ENCODE peak calls at places on chromosomes 6 and 20, in four cellular contexts. One of them, this sample, is unnamed.

GRCh38 chr6:108745664-108746336 is 102.4 kb upstream of the ARMC2 start:
- DNase-seq in CD8-positive, alpha-beta T cell: no peak
- DNase-seq in left ventricle myocardium inferior: no peak
- DNase-seq in breast epithelium: no peak
- DNase-seq in this sample: no peak

GRCh38 chr20:33846291-33846916 is 35.3 kb downstream of the CHMP4B start:
- DNase-seq in CD8-positive, alpha-beta T cell: no peak
- DNase-seq in left ventricle myocardium inferior: peak
- DNase-seq in breast epithelium: no peak
- DNase-seq in this sample: no peak

GRCh38 chr6:159134701-159135364 is 34.4 kb upstream of the FNDC1 start:
- DNase-seq in CD8-positive, alpha-beta T cell: peak
- DNase-seq in left ventricle myocardium inferior: peak
- DNase-seq in breast epithelium: peak
- DNase-seq in this sample: peak

GRCh38 chr6:86079938-86080337 is 437.3 kb upstream of the SYNCRIP start:
- DNase-seq in CD8-positive, alpha-beta T cell: no peak
- DNase-seq in left ventricle myocardium inferior: no peak
- DNase-seq in breast epithelium: no peak
- DNase-seq in this sample: no peak

GRCh38 chr6:30964075-30964474 is 19.4 kb upstream of the MUC21 start:
- DNase-seq in CD8-positive, alpha-beta T cell: no peak
- DNase-seq in left ventricle myocardium inferior: no peak
- DNase-seq in breast epithelium: no peak
- DNase-seq in this sample: no peak

GRCh38 chr6:166333172-166333995 is 9.0 kb downstream of the SFT2D1 start:
- DNase-seq in CD8-positive, alpha-beta T cell: no peak
- DNase-seq in left ventricle myocardium inferior: no peak
- DNase-seq in breast epithelium: no peak
- DNase-seq in this sample: no peak

GRCh38 chr6:92779758-92780157 is 639.6 kb downstream of the EPHA7 start:
- DNase-seq in CD8-positive, alpha-beta T cell: no peak
- DNase-seq in left ventricle myocardium inferior: no peak
- DNase-seq in breast epithelium: no peak
- DNase-seq in this sample: no peak

GRCh38 chr20:59748555-59749292 is 144.4 kb downstream of the PHACTR3 start:
- DNase-seq in CD8-positive, alpha-beta T cell: no peak
- DNase-seq in left ventricle myocardium inferior: no peak
- DNase-seq in breast epithelium: peak
- DNase-seq in this sample: no peak

GRCh38 chr6:75930954-75931689 is 141.3 kb downstream of the IMPG1 start:
- DNase-seq in CD8-positive, alpha-beta T cell: no peak
- DNase-seq in left ventricle myocardium inferior: no peak
- DNase-seq in breast epithelium: no peak
- DNase-seq in this sample: no peak

GRCh38 chr6:24663198-24663597 is 3.5 kb downstream of the TDP2 start:
- DNase-seq in CD8-positive, alpha-beta T cell: no peak
- DNase-seq in left ventricle myocardium inferior: no peak
- DNase-seq in breast epithelium: no peak
- DNase-seq in this sample: no peak

GRCh38 chr6:36914227-36914794 is 28.6 kb downstream of the C6orf89 start:
- DNase-seq in CD8-positive, alpha-beta T cell: no peak
- DNase-seq in left ventricle myocardium inferior: no peak
- DNase-seq in breast epithelium: peak
- DNase-seq in this sample: no peak

GRCh38 chr6:29827579-29828470 is at the start of gene HLA-G:
- DNase-seq in CD8-positive, alpha-beta T cell: no peak
- DNase-seq in left ventricle myocardium inferior: no peak
- DNase-seq in breast epithelium: no peak
- DNase-seq in this sample: no peak

GRCh38 chr6:14757014-14757413 is 488.9 kb upstream of the JARID2 start:
- DNase-seq in CD8-positive, alpha-beta T cell: no peak
- DNase-seq in left ventricle myocardium inferior: no peak
- DNase-seq in breast epithelium: no peak
- DNase-seq in this sample: no peak

GRCh38 chr6:11608600-11609323 is 71.2 kb downstream of the TMEM170B start:
- DNase-seq in CD8-positive, alpha-beta T cell: no peak
- DNase-seq in left ventricle myocardium inferior: no peak
- DNase-seq in breast epithelium: no peak
- DNase-seq in this sample: no peak
- H3K27ac ChIP-seq in CD8-positive, alpha-beta T cell: no peak
- H3K27ac ChIP-seq in left ventricle myocardium inferior: peak
- H3K27ac ChIP-seq in breast epithelium: peak
- H3K27ac ChIP-seq in this sample: no peak

GRCh38 chr20:63167026-63167917 is 48.7 kb downstream of the YTHDF1 start:
- DNase-seq in CD8-positive, alpha-beta T cell: no peak
- DNase-seq in left ventricle myocardium inferior: no peak
- DNase-seq in breast epithelium: no peak
- DNase-seq in this sample: no peak
- H3K27ac ChIP-seq in CD8-positive, alpha-beta T cell: no peak
- H3K27ac ChIP-seq in left ventricle myocardium inferior: no peak
- H3K27ac ChIP-seq in breast epithelium: no peak
- H3K27ac ChIP-seq in this sample: no peak

GRCh38 chr20:869606-870005 is 36.1 kb downstream of the FAM110A start:
- DNase-seq in CD8-positive, alpha-beta T cell: no peak
- DNase-seq in left ventricle myocardium inferior: no peak
- DNase-seq in breast epithelium: no peak
- DNase-seq in this sample: no peak
- H3K27ac ChIP-seq in CD8-positive, alpha-beta T cell: no peak
- H3K27ac ChIP-seq in left ventricle myocardium inferior: no peak
- H3K27ac ChIP-seq in breast epithelium: no peak
- H3K27ac ChIP-seq in this sample: no peak

DNA sequence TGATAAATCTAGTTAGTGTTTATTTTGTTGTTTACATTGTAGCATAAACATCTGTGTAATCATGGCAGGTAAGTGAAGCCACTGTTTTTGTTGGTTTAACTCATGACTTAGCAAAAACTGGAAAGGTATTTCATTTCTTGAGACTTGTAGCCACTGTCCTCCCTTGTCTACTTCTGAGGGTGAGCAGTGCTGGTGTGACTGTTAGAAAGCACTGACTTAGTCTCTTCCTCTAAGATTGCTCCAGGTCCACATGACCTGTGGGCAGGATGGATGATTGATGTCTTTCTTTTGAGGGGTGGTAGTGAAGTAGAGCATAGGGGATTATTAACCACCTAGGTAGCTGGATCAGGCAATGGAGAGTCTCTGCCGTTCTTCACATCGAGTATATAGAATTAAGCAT is 203.8 kb downstream of the ARID1B start:
- DNase-seq in CD8-positive, alpha-beta T cell: no peak
- DNase-seq in left ventricle myocardium inferior: no peak
- DNase-seq in breast epithelium: no peak
- DNase-seq in this sample: no peak
- H3K27ac ChIP-seq in CD8-positive, alpha-beta T cell: no peak
- H3K27ac ChIP-seq in left ventricle myocardium inferior: no peak
- H3K27ac ChIP-seq in breast epithelium: peak
- H3K27ac ChIP-seq in this sample: no peak

DNA sequence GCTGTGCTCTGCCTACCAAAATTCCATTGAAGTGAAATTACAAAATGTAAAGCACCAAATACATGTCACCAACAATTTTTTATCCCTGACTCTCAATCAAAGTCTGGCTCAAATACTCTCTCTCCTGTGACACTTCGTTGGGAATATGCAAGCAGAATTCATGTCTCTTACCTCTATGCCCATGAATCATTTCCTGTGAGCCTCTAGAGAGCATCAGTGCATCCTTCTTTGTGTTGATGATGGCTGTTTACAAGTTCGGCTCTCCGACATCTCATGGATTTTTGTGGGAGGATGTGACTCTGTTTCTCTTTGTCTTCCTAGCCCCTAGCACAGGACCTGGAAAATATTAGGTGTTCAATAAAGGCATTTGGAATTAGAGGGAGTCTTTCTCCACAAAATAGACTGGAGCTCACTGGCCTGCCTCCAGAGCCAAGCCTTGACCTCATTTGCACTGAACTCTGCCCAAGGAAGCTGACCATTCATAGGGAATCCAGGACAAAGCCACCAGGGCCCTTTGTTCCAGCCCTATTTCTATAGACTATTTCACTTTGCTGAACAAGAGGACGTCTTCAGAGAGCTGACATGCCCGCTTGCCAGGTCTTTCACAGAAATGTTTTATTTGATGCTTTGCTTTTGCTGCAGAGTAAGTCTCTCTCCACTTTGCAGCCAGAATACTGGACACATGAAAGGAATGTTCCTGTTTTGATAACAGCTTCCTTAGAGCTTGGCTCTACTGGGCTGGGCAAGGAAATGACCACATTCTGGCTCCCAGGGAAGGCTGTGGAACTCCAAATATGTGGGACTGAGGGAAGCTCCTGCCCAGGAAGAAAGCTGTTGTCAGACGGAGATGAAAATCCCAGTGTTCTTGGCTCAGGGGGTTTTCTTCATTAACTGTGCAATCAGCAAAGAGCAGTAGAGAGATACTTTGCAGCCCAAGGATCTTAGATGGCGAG is 194.5 kb upstream of the CDYL start:
- DNase-seq in CD8-positive, alpha-beta T cell: no peak
- DNase-seq in left ventricle myocardium inferior: no peak
- DNase-seq in breast epithelium: no peak
- DNase-seq in this sample: no peak
- H3K27ac ChIP-seq in CD8-positive, alpha-beta T cell: no peak
- H3K27ac ChIP-seq in left ventricle myocardium inferior: peak
- H3K27ac ChIP-seq in breast epithelium: peak
- H3K27ac ChIP-seq in this sample: no peak

GRCh38 chr20:41175727-41176330 is 38.5 kb downstream of the PLCG1 start:
- DNase-seq in CD8-positive, alpha-beta T cell: no peak
- DNase-seq in left ventricle myocardium inferior: no peak
- DNase-seq in breast epithelium: peak
- DNase-seq in this sample: no peak
- H3K27ac ChIP-seq in CD8-positive, alpha-beta T cell: no peak
- H3K27ac ChIP-seq in left ventricle myocardium inferior: peak
- H3K27ac ChIP-seq in breast epithelium: peak
- H3K27ac ChIP-seq in this sample: peak